ENCODE peak calls at places on chromosomes 1 and 21, in five cellular contexts. V is activated CD4-positive, CD25-positive, alpha-beta regulatory T cell treated with anti-CD3 and anti-CD28 coated beads, Interleukin-2, amount 50 U/mL, for 72 hours; C is iPS-NIHi11; N is stomach; X is aorta. P is an unnamed sample.

GRCh38 chr1:99638853-99639252 is 7.1 kb upstream of the PALMD start:
- DNase-seq in V (no peak), C (no peak), N (no peak), X (no peak), P (no peak)

GRCh38 chr21:31111093-31111492 is 72.8 kb upstream of the KRTAP19-8 start:
- DNase-seq in V (no peak), C (no peak), N (no peak), X (no peak), P (no peak)

GRCh38 chr1:156896490-156897033 is 3.0 kb downstream of the PEAR1 start:
- DNase-seq in V (no peak), C (peak), N (no peak), X (peak), P (peak)

GRCh38 chr1:155966750-155967149 is 11.6 kb downstream of the ARHGEF2 start:
- DNase-seq in V (no peak), C (no peak), N (no peak), X (no peak), P (no peak)

GRCh38 chr1:248811514-248812490 is 13.9 kb downstream of the SH3BP5L start:
- DNase-seq in V (no peak), C (peak), N (no peak), X (no peak), P (no peak)

GRCh38 chr21:39097335-39097861 is 85.9 kb downstream of the PSMG1 start:
- DNase-seq in V (no peak), C (no peak), N (no peak), X (peak), P (no peak)

GRCh38 chr1:15902882-15903281 is 55.4 kb downstream of the SPEN start:
- DNase-seq in V (no peak), C (no peak), N (no peak), X (no peak), P (no peak)

GRCh38 chr21:41894922-41895557 is 15.9 kb upstream of the PRDM15 start:
- DNase-seq in V (no peak), C (no peak), N (no peak), X (no peak), P (no peak)

GRCh38 chr1:14100916-14101315 is 400.9 kb downstream of the PRDM2 start:
- DNase-seq in V (no peak), C (no peak), N (no peak), X (no peak), P (no peak)

GRCh38 chr1:218304281-218305039 is 19.4 kb downstream of the RRP15 start:
- DNase-seq in V (no peak), C (peak), N (no peak), X (no peak), P (no peak)